ENCODE peak calls at places on chromosomes 1 and 21, in five cellular contexts. One of them, this sample, is unnamed.

GRCh38 chr1:236021424-236022135 is 43.3 kb downstream of the NID1 start:
- DNase-seq in B cell: no peak
- DNase-seq in lower lobe of right lung: no peak
- DNase-seq in cardiac muscle cell: peak
- DNase-seq in mesothelial cell of epicardium: no peak
- DNase-seq in this sample: peak

GRCh38 chr1:30627994-30628393 is 95.4 kb downstream of the MATN1 start:
- DNase-seq in B cell: no peak
- DNase-seq in lower lobe of right lung: no peak
- DNase-seq in mesothelial cell of epicardium: no peak
- DNase-seq in cardiac muscle cell: no peak
- DNase-seq in this sample: no peak

GRCh38 chr21:33801424-33802405 is 113.9 kb downstream of the ATP5PO start:
- DNase-seq in lower lobe of right lung: no peak
- DNase-seq in cardiac muscle cell: peak
- DNase-seq in B cell: no peak
- DNase-seq in mesothelial cell of epicardium: no peak
- DNase-seq in this sample: no peak

GRCh38 chr21:45580181-45580575 is 37.9 kb upstream of the SLC19A1 start:
- DNase-seq in lower lobe of right lung: peak
- DNase-seq in mesothelial cell of epicardium: no peak
- DNase-seq in B cell: peak
- DNase-seq in cardiac muscle cell: no peak
- DNase-seq in this sample: no peak

GRCh38 chr1:67052741-67053534 is 1.0 kb downstream of the SLC35D1 start:
- DNase-seq in mesothelial cell of epicardium: peak
- DNase-seq in cardiac muscle cell: peak
- DNase-seq in lower lobe of right lung: peak
- DNase-seq in B cell: no peak
- DNase-seq in this sample: no peak

GRCh38 chr1:68107771-68108170 is 57.3 kb upstream of the DIRAS3 start:
- DNase-seq in B cell: peak
- DNase-seq in cardiac muscle cell: no peak
- DNase-seq in lower lobe of right lung: no peak
- DNase-seq in mesothelial cell of epicardium: no peak
- DNase-seq in this sample: no peak

GRCh38 chr1:36673207-36673606 is 190.5 kb upstream of the CSF3R start:
- DNase-seq in mesothelial cell of epicardium: no peak
- DNase-seq in cardiac muscle cell: no peak
- DNase-seq in B cell: no peak
- DNase-seq in lower lobe of right lung: no peak
- DNase-seq in this sample: no peak

GRCh38 chr1:4150262-4150661 is 250.2 kb upstream of the C1orf174 start:
- DNase-seq in lower lobe of right lung: no peak
- DNase-seq in cardiac muscle cell: no peak
- DNase-seq in B cell: no peak
- DNase-seq in mesothelial cell of epicardium: no peak
- DNase-seq in this sample: no peak

GRCh38 chr1:157963713-157964112 is 29.7 kb upstream of the KIRREL1 start:
- DNase-seq in B cell: peak
- DNase-seq in lower lobe of right lung: peak
- DNase-seq in mesothelial cell of epicardium: peak
- DNase-seq in cardiac muscle cell: peak
- DNase-seq in this sample: peak

GRCh38 chr1:71270394-71270793 is 189.6 kb upstream of the ZRANB2 start:
- DNase-seq in lower lobe of right lung: no peak
- DNase-seq in mesothelial cell of epicardium: no peak
- DNase-seq in cardiac muscle cell: no peak
- DNase-seq in B cell: no peak
- DNase-seq in this sample: no peak

GRCh38 chr1:41662061-41662655 is 177.7 kb upstream of the EDN2 start:
- DNase-seq in B cell: peak
- DNase-seq in cardiac muscle cell: peak
- DNase-seq in lower lobe of right lung: peak
- DNase-seq in mesothelial cell of epicardium: peak
- DNase-seq in this sample: peak

GRCh38 chr1:156865865-156866678 is 5.4 kb downstream of the NTRK1 start:
- DNase-seq in lower lobe of right lung: no peak
- DNase-seq in B cell: no peak
- DNase-seq in mesothelial cell of epicardium: no peak
- DNase-seq in cardiac muscle cell: no peak
- DNase-seq in this sample: no peak

GRCh38 chr1:227891955-227892871 is 55.5 kb downstream of the WNT9A start:
- DNase-seq in B cell: no peak
- DNase-seq in mesothelial cell of epicardium: peak
- DNase-seq in cardiac muscle cell: no peak
- DNase-seq in lower lobe of right lung: peak
- DNase-seq in this sample: no peak

GRCh38 chr1:62288669-62289068 is 30.6 kb downstream of the KANK4 start:
- DNase-seq in cardiac muscle cell: no peak
- DNase-seq in lower lobe of right lung: no peak
- DNase-seq in mesothelial cell of epicardium: no peak
- DNase-seq in B cell: no peak
- DNase-seq in this sample: no peak

GRCh38 chr1:40258445-40258769 is 371 bp downstream of the ZMPSTE24 start:
- DNase-seq in lower lobe of right lung: no peak
- DNase-seq in B cell: no peak
- DNase-seq in cardiac muscle cell: no peak
- DNase-seq in mesothelial cell of epicardium: no peak
- DNase-seq in this sample: no peak

GRCh38 chr1:1213153-1213918 is 617 bp downstream of the TNFRSF4 start:
- DNase-seq in B cell: no peak
- DNase-seq in cardiac muscle cell: no peak
- DNase-seq in lower lobe of right lung: no peak
- DNase-seq in mesothelial cell of epicardium: no peak
- DNase-seq in this sample: no peak

GRCh38 chr1:231603598-231604275 is 22.9 kb upstream of the DISC1 start:
- DNase-seq in mesothelial cell of epicardium: no peak
- DNase-seq in B cell: peak
- DNase-seq in lower lobe of right lung: no peak
- DNase-seq in cardiac muscle cell: peak
- DNase-seq in this sample: no peak

GRCh38 chr1:10280442-10281350 is 70.3 kb downstream of the KIF1B start:
- DNase-seq in lower lobe of right lung: no peak
- DNase-seq in mesothelial cell of epicardium: no peak
- DNase-seq in cardiac muscle cell: no peak
- DNase-seq in B cell: no peak
- DNase-seq in this sample: peak

GRCh38 chr1:160177231-160177630 is 13.1 kb upstream of the CASQ1 start:
- DNase-seq in cardiac muscle cell: no peak
- DNase-seq in B cell: no peak
- DNase-seq in lower lobe of right lung: no peak
- DNase-seq in mesothelial cell of epicardium: no peak
- DNase-seq in this sample: no peak

GRCh38 chr21:21101911-21102310 is 103.7 kb downstream of the NCAM2 start:
- DNase-seq in cardiac muscle cell: peak
- DNase-seq in mesothelial cell of epicardium: no peak
- DNase-seq in B cell: no peak
- DNase-seq in lower lobe of right lung: no peak
- DNase-seq in this sample: no peak

GRCh38 chr1:46481961-46482360 is 7.7 kb upstream of the DMBX1 start:
- DNase-seq in lower lobe of right lung: no peak
- DNase-seq in B cell: no peak
- DNase-seq in mesothelial cell of epicardium: no peak
- DNase-seq in cardiac muscle cell: no peak
- DNase-seq in this sample: no peak

GRCh38 chr1:32703479-32704291 is 1.1 kb upstream of the SYNC start:
- DNase-seq in mesothelial cell of epicardium: no peak
- DNase-seq in lower lobe of right lung: no peak
- DNase-seq in B cell: no peak
- DNase-seq in cardiac muscle cell: no peak
- DNase-seq in this sample: peak

GRCh38 chr21:45056917-45057560 is 17.3 kb upstream of the ADARB1 start:
- DNase-seq in cardiac muscle cell: no peak
- DNase-seq in mesothelial cell of epicardium: no peak
- DNase-seq in B cell: no peak
- DNase-seq in lower lobe of right lung: no peak
- DNase-seq in this sample: no peak

GRCh38 chr1:65002508-65003315 is 36.4 kb upstream of the JAK1 start:
- DNase-seq in cardiac muscle cell: peak
- DNase-seq in B cell: peak
- DNase-seq in mesothelial cell of epicardium: peak
- DNase-seq in lower lobe of right lung: peak
- DNase-seq in this sample: peak

GRCh38 chr1:2378956-2379732 is 12.2 kb downstream of the MORN1 start:
- DNase-seq in cardiac muscle cell: no peak
- DNase-seq in lower lobe of right lung: peak
- DNase-seq in mesothelial cell of epicardium: no peak
- DNase-seq in B cell: no peak
- DNase-seq in this sample: no peak

GRCh38 chr1:202343652-202344349 is 2.1 kb upstream of the UBE2T start:
- DNase-seq in mesothelial cell of epicardium: no peak
- DNase-seq in cardiac muscle cell: peak
- DNase-seq in lower lobe of right lung: no peak
- DNase-seq in B cell: peak
- DNase-seq in this sample: no peak

GRCh38 chr1:95384570-95384969 is 150.6 kb downstream of the RWDD3 start:
- DNase-seq in cardiac muscle cell: peak
- DNase-seq in lower lobe of right lung: no peak
- DNase-seq in mesothelial cell of epicardium: peak
- DNase-seq in B cell: no peak
- DNase-seq in this sample: no peak

GRCh38 chr1:40059292-40059959 is 18.9 kb downstream of the CAP1 start:
- DNase-seq in mesothelial cell of epicardium: no peak
- DNase-seq in lower lobe of right lung: no peak
- DNase-seq in cardiac muscle cell: no peak
- DNase-seq in B cell: no peak
- DNase-seq in this sample: no peak

DNA sequence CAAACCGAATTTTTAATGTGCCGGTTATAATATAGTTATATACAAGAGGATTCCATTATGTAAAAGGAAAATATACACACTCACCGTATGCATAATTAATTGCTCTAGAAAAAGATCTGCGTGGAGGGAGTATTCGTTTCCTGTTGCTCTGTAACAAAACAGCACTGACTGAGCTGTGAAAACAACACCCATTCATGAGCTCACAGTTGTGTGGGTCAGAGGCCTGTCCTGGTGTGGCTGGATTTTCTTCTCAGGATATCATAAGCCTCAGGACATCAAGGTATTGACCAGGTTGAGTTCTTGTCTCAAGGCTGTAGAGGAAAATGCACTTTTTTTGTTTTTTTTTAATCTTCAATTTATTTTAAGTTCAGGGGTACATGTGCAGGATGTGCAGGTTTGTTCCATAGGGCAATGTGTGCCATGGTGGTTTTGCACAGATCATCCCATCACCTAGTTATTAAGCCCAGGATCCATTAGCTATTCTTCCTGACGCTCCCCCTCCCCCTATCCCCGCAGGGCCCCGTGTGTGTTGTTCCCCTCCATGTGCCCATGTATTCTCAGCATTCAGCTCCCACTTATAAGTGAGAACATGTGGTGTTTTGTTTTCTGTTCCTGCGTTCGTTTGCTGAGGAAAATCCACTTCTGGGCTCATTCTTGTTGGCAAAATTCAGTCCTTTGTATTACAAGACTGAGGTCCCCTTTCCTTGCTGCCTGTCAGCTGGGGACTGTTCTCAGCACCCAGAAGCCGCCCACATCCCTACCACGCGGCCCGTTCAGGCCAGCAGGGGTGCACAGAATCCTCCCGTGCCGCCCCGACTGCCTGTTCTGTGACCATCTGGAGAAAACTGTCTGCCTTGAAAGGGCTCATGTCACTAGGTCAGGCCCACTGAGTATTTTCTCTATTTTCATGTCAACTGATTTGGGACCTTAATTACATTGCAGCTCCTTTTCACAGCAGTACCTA is 87.4 kb upstream of the ERRFI1 start:
- DNase-seq in mesothelial cell of epicardium: no peak
- DNase-seq in lower lobe of right lung: no peak
- DNase-seq in cardiac muscle cell: no peak
- DNase-seq in B cell: no peak
- DNase-seq in this sample: no peak
- TF ChIP-seq CTCF in mesothelial cell of epicardium: no peak
- TF ChIP-seq CTCF in lower lobe of right lung: no peak
- TF ChIP-seq CTCF in cardiac muscle cell: no peak
- TF ChIP-seq CTCF in B cell: no peak
- TF ChIP-seq CTCF in this sample: no peak

GRCh38 chr1:112707217-112708001 is 482 bp upstream of the RHOC start:
- DNase-seq in cardiac muscle cell: peak
- DNase-seq in lower lobe of right lung: peak
- DNase-seq in B cell: peak
- DNase-seq in mesothelial cell of epicardium: peak
- DNase-seq in this sample: peak
- TF ChIP-seq CTCF in cardiac muscle cell: peak
- TF ChIP-seq CTCF in lower lobe of right lung: peak
- TF ChIP-seq CTCF in B cell: peak
- TF ChIP-seq CTCF in mesothelial cell of epicardium: peak
- TF ChIP-seq CTCF in this sample: peak

GRCh38 chr1:233254039-233254362 is 41.5 kb downstream of the PCNX2 start:
- DNase-seq in B cell: no peak
- DNase-seq in lower lobe of right lung: no peak
- DNase-seq in mesothelial cell of epicardium: no peak
- DNase-seq in cardiac muscle cell: no peak
- DNase-seq in this sample: no peak
- TF ChIP-seq CTCF in B cell: no peak
- TF ChIP-seq CTCF in lower lobe of right lung: no peak
- TF ChIP-seq CTCF in mesothelial cell of epicardium: no peak
- TF ChIP-seq CTCF in cardiac muscle cell: no peak
- TF ChIP-seq CTCF in this sample: no peak

GRCh38 chr1:6523566-6523965 is 30.7 kb downstream of the NOL9 start:
- DNase-seq in cardiac muscle cell: peak
- DNase-seq in B cell: no peak
- DNase-seq in lower lobe of right lung: no peak
- DNase-seq in mesothelial cell of epicardium: no peak
- DNase-seq in this sample: no peak
- TF ChIP-seq CTCF in cardiac muscle cell: peak
- TF ChIP-seq CTCF in B cell: peak
- TF ChIP-seq CTCF in lower lobe of right lung: peak
- TF ChIP-seq CTCF in mesothelial cell of epicardium: no peak
- TF ChIP-seq CTCF in this sample: peak

GRCh38 chr21:42059721-42060120 is 11.4 kb upstream of the UMODL1 start:
- DNase-seq in B cell: no peak
- DNase-seq in lower lobe of right lung: no peak
- DNase-seq in cardiac muscle cell: no peak
- DNase-seq in mesothelial cell of epicardium: no peak
- DNase-seq in this sample: no peak

GRCh38 chr21:42061195-42061865 is 9.8 kb upstream of the UMODL1 start:
- DNase-seq in mesothelial cell of epicardium: no peak
- DNase-seq in B cell: peak
- DNase-seq in cardiac muscle cell: no peak
- DNase-seq in lower lobe of right lung: peak
- DNase-seq in this sample: no peak

GRCh38 chr21:42059141-42059540 is 12.0 kb upstream of the UMODL1 start:
- DNase-seq in lower lobe of right lung: no peak
- DNase-seq in mesothelial cell of epicardium: no peak
- DNase-seq in cardiac muscle cell: no peak
- DNase-seq in B cell: no peak
- DNase-seq in this sample: no peak

GRCh38 chr21:42058631-42059111 is 12.4 kb upstream of the UMODL1 start:
- DNase-seq in mesothelial cell of epicardium: no peak
- DNase-seq in B cell: no peak
- DNase-seq in lower lobe of right lung: no peak
- DNase-seq in cardiac muscle cell: no peak
- DNase-seq in this sample: no peak

GRCh38 chr21:42060166-42060565 is 11.0 kb upstream of the UMODL1 start:
- DNase-seq in cardiac muscle cell: no peak
- DNase-seq in lower lobe of right lung: no peak
- DNase-seq in B cell: no peak
- DNase-seq in mesothelial cell of epicardium: no peak
- DNase-seq in this sample: no peak
- TF ChIP-seq CTCF in cardiac muscle cell: no peak
- TF ChIP-seq CTCF in lower lobe of right lung: no peak
- TF ChIP-seq CTCF in B cell: no peak
- TF ChIP-seq CTCF in mesothelial cell of epicardium: no peak
- TF ChIP-seq CTCF in this sample: no peak

GRCh38 chr1:147273409-147274307 is 31.2 kb downstream of the CHD1L start:
- DNase-seq in lower lobe of right lung: no peak
- DNase-seq in B cell: no peak
- DNase-seq in cardiac muscle cell: peak
- DNase-seq in mesothelial cell of epicardium: no peak
- DNase-seq in this sample: peak
- TF ChIP-seq CTCF in lower lobe of right lung: peak
- TF ChIP-seq CTCF in B cell: peak
- TF ChIP-seq CTCF in cardiac muscle cell: peak
- TF ChIP-seq CTCF in mesothelial cell of epicardium: peak
- TF ChIP-seq CTCF in this sample: peak

This sample was measured in AG09319.